ENCODE peak calls at places on chromosome 17, in five cellular contexts. V, K, L, P and D are unnamed samples.

GRCh38 chr17:65787503-65787902 is 226.1 kb upstream of the AXIN2 start:
- DNase-seq in P (no peak), V (no peak), K (no peak), L (no peak), D (no peak)

GRCh38 chr17:31321481-31321880 is at the start of gene EVI2A:
- DNase-seq in K (no peak), L (peak; percentile 88), V (no peak), P (peak; percentile 69), D (no peak)

GRCh38 chr17:76709077-76709950 is 1.5 kb downstream of the MXRA7 start:
- DNase-seq in V (peak; percentile 82), K (peak; percentile 29), L (peak; percentile 99), P (no peak), D (no peak)

GRCh38 chr17:4318596-4318995 is 47.9 kb downstream of the UBE2G1 start:
- DNase-seq in L (peak; percentile 51), P (no peak), V (no peak), K (no peak), D (no peak)

GRCh38 chr17:57256708-57257112 is 387 bp downstream of the MSI2 start:
- DNase-seq in K (peak; percentile 33), L (no peak), P (no peak), V (no peak), D (peak; percentile 25)

GRCh38 chr17:76271669-76272540 is 6.8 kb downstream of the UBALD2 start:
- DNase-seq in V (peak; percentile 58), L (no peak), P (peak; percentile 91), K (no peak), D (no peak)

GRCh38 chr17:81419333-81419885 is 24.2 kb downstream of the BAHCC1 start:
- DNase-seq in L (peak; percentile 91), V (peak; percentile 95), P (no peak), K (peak; percentile 97), D (peak; percentile 49)

GRCh38 chr17:59492091-59492451 is 73.3 kb upstream of the DHX40 start:
- DNase-seq in L (no peak), V (no peak), K (no peak), P (no peak), D (no peak)

GRCh38 chr17:57091186-57091618 is 6.2 kb downstream of the AKAP1 start:
- DNase-seq in P (no peak), K (no peak), L (no peak), V (no peak), D (no peak)

GRCh38 chr17:27888072-27888471 is 5.1 kb downstream of the LYRM9 start:
- DNase-seq in L (no peak), K (no peak), P (no peak), V (no peak), D (no peak)

GRCh38 chr17:81412490-81413093 is 17.3 kb downstream of the BAHCC1 start:
- DNase-seq in K (no peak), P (no peak), V (no peak), L (peak; percentile 76), D (peak; percentile 83)

GRCh38 chr17:5561736-5562135 is 22.6 kb downstream of the NLRP1 start:
- DNase-seq in K (no peak), L (no peak), V (no peak), P (no peak), D (no peak)

GRCh38 chr17:1413281-1413791 is 13.3 kb upstream of the YWHAE start:
- DNase-seq in V (peak; percentile 54), P (no peak), L (peak; percentile 86), K (peak; percentile 55), D (peak; percentile 63)

GRCh38 chr17:65556014-65556909 is 5.2 kb downstream of the AXIN2 start:
- DNase-seq in K (peak; percentile 78), V (peak; percentile 81), P (no peak), L (peak; percentile 50), D (peak; percentile 64)

GRCh38 chr17:77382966-77383612 is 242.3 kb downstream of the SEC14L1 start:
- DNase-seq in L (peak; percentile 90), V (no peak), K (no peak), P (no peak), D (no peak)

DNA sequence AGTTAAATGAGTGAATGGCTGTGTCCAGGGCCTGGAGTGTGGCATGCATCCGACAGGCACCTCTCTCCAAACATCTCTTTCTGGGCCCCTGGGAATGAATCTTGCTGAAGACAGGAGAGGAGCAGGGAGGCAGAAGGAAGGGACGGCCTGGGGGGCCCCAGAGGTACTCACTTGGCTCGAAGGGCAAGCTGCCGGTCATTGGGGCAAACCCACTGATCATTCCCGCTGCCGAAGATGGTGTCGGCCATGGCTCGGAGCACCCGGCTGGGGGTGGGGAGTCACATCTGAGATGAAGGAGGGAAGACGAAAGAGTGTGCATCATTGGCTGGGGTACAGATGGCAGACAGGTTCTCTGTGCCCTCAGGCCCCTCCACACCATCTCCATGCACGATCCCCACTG is 25.3 kb downstream of the RPH3AL start:
- DNase-seq in V (no peak), P (no peak), K (no peak), L (no peak), D (no peak)
- TF ChIP-seq RCOR1 in V (no peak), P (no peak), K (no peak), L (no peak), D (no peak)

GRCh38 chr17:36989173-36989572 is 40.4 kb downstream of the AATF start:
- DNase-seq in L (no peak), K (no peak), V (no peak), P (no peak), D (no peak)

GRCh38 chr17:36992701-36993100 is 43.9 kb downstream of the AATF start:
- DNase-seq in K (no peak), V (no peak), L (no peak), P (no peak), D (no peak)

GRCh38 chr17:36994438-36994837 is 45.7 kb downstream of the AATF start:
- DNase-seq in L (peak; percentile 56), K (no peak), P (no peak), V (no peak), D (no peak)

DNA sequence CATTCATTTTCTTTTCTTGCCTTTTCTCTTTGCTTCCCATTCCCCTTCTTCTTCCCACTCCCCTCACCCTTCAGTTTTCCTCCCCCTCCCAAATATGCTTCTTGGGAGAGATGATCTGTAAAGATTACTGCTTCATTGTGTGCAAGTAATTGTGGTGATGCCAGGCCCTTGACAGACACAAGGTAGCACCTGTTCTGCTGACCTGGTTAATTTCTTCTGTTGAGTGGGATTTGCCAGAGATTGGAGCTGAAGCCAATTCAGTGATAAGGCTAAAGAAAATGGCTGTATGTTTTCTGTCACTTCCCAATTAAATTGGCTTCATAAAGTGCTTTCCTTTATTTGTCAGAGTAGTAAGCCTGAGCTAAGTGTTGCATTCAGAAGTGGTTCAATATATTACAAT is 44.5 kb downstream of the AATF start:
- DNase-seq in K (no peak), P (no peak), V (peak; percentile 28), L (no peak), D (no peak)
- TF ChIP-seq RCOR1 in K (no peak), P (no peak), V (peak; percentile 57), L (no peak), D (no peak)

GRCh38 chr17:44909681-44910144 is 5.6 kb downstream of the GFAP start:
- DNase-seq in K (no peak), P (no peak), V (peak; percentile 46), L (peak; percentile 71), D (no peak)
- TF ChIP-seq RCOR1 in K (no peak), P (no peak), V (no peak), L (no peak), D (no peak)

GRCh38 chr17:58320570-58321323 is 7.8 kb downstream of the TSPOAP1 start:
- DNase-seq in P (no peak), V (no peak), K (no peak), L (no peak), D (no peak)
- TF ChIP-seq RCOR1 in P (no peak), V (no peak), K (no peak), L (no peak), D (no peak)

GRCh38 chr17:55693244-55694216 is 29.1 kb downstream of the TMEM100 start:
- DNase-seq in L (peak; percentile 4), V (peak; percentile 34), P (no peak), K (no peak), D (no peak)
- TF ChIP-seq RCOR1 in L (no peak), V (peak; percentile 96), P (no peak), K (no peak), D (no peak)

DNA sequence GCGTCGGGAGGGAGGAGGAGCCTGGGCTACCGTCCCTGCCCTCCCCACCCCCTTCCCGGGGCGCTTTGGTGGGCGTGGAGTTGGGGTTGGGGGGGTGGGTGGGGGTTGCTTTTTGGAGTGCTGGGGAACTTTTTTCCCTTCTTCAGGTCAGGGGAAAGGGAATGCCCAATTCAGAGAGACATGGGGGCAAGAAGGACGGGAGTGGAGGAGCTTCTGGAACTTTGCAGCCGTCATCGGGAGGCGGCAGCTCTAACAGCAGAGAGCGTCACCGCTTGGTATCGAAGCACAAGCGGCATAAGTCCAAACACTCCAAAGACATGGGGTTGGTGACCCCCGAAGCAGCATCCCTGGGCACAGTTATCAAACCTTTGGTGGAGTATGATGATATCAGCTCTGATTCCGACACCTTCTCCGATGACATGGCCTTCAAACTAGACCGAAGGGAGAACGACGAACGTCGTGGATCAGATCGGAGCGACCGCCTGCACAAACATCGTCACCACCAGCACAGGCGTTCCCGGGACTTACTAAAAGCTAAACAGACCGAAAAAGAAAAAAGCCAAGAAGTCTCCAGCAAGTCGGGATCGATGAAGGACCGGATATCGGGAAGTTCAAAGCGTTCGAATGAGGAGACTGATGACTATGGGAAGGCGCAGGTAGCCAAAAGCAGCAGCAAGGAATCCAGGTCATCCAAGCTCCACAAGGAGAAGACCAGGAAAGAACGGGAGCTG is 790 bp downstream of the CDK12 start:
- DNase-seq in L (peak; percentile 58), V (peak; percentile 84), K (no peak), P (peak; percentile 32), D (peak; percentile 81)
- TF ChIP-seq RCOR1 in L (no peak), V (no peak), K (no peak), P (no peak), D (no peak)

DNA sequence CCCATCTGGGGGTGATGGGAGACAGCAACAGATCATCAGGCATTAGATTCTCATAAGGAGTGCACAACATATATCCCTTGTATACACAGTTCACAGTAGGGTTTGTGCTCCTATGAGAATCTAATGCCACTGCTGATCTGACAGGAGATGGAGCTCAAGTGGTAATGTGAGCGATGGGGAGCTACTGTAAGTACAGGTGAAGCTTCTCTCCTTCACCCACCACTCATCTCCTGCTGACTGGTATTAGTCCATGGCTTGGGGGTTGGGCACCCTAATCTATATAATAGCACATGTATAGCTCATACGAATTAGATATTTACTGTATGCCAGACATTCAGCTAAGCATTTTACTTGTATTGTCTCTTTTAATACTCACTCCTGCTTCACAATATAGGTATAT is 101.7 kb downstream of the MAP2K6 start:
- DNase-seq in K (no peak), P (no peak), V (no peak), L (no peak), D (no peak)
- TF ChIP-seq RCOR1 in K (no peak), P (no peak), V (no peak), L (no peak), D (no peak)

GRCh38 chr17:73770115-73770848 is 126.0 kb upstream of the SDK2 start:
- DNase-seq in V (peak; percentile 88), K (peak; percentile 85), L (peak; percentile 50), P (no peak), D (no peak)
- TF ChIP-seq RCOR1 in V (peak; percentile 81), K (no peak), L (no peak), P (no peak), D (no peak)

GRCh38 chr17:8223356-8224063 is 13.1 kb upstream of the AURKB start:
- DNase-seq in V (peak; percentile 54), L (peak; percentile 47), P (no peak), K (peak; percentile 81), D (peak; percentile 55)
- TF ChIP-seq RCOR1 in V (no peak), L (no peak), P (no peak), K (no peak), D (no peak)

GRCh38 chr17:50877838-50878237 is 11.7 kb upstream of the TOB1 start:
- DNase-seq in V (no peak), L (no peak), P (no peak), K (no peak), D (no peak)
- TF ChIP-seq RCOR1 in V (no peak), L (no peak), P (no peak), K (no peak), D (no peak)